ENCODE peak calls at places on chromosomes 5 and 9, in seven cellular contexts. J, N, F, T, I, O and P are unnamed samples.

GRCh38 chr9:101047848-101048402 is 19.4 kb downstream of the PLPPR1 start:
- DNase-seq in J (no peak), N (no peak), F (no peak), T (no peak), I (no peak), O (no peak), P (no peak)

GRCh38 chr9:117491491-117491890 is 76.6 kb upstream of the ASTN2 start:
- DNase-seq in J (no peak), N (no peak), F (no peak), T (no peak), I (no peak), O (peak), P (no peak)

GRCh38 chr9:136614967-136615623 is 47.6 kb upstream of the EGFL7 start:
- DNase-seq in J (peak), N (peak), F (no peak), T (no peak), I (no peak), O (peak), P (no peak)

GRCh38 chr5:139668064-139668880 is 20.1 kb downstream of the CXXC5 start:
- DNase-seq in J (peak), N (peak), F (peak), T (no peak), I (peak), O (peak), P (peak)

GRCh38 chr9:127137640-127138360 is 15.4 kb upstream of the ANGPTL2 start:
- DNase-seq in J (no peak), N (no peak), F (no peak), T (no peak), I (no peak), O (no peak), P (peak)

GRCh38 chr9:18346761-18347160 is 127.2 kb upstream of the ADAMTSL1 start:
- DNase-seq in J (no peak), N (no peak), F (no peak), T (no peak), I (no peak), O (no peak), P (no peak)

GRCh38 chr5:473344-474192 is 30.6 kb downstream of the EXOC3 start:
- DNase-seq in J (peak), N (no peak), F (peak), T (peak), I (peak), O (peak), P (peak)

GRCh38 chr5:1027631-1028441 is 19.2 kb downstream of the NKD2 start:
- DNase-seq in J (no peak), N (no peak), F (no peak), T (no peak), I (no peak), O (peak), P (no peak)

GRCh38 chr5:1343315-1343751 is 1.6 kb downstream of the CLPTM1L start:
- DNase-seq in J (no peak), N (peak), F (no peak), T (no peak), I (no peak), O (no peak), P (no peak)

GRCh38 chr5:176447538-176447981 is 625 bp upstream of the FAF2 start:
- DNase-seq in J (no peak), N (no peak), F (no peak), T (no peak), I (no peak), O (no peak), P (no peak)

GRCh38 chr5:143550985-143551630 is 147.6 kb upstream of the NR3C1 start:
- DNase-seq in J (no peak), N (no peak), F (no peak), T (no peak), I (no peak), O (no peak), P (no peak)

GRCh38 chr9:114401344-114401743 is 13.6 kb upstream of the AKNA start:
- DNase-seq in J (no peak), N (no peak), F (no peak), T (no peak), I (no peak), O (no peak), P (no peak)

GRCh38 chr5:148966937-148967336 is 95.9 kb downstream of the SH3TC2 start:
- DNase-seq in J (no peak), N (no peak), F (no peak), T (no peak), I (no peak), O (no peak), P (no peak)

GRCh38 chr5:60293518-60293917 is 400.0 kb upstream of the PDE4D start:
- DNase-seq in J (no peak), N (no peak), F (no peak), T (no peak), I (no peak), O (no peak), P (no peak)

GRCh38 chr5:15105799-15106393 is 234.3 kb upstream of the ANKH start:
- DNase-seq in J (peak), N (no peak), F (no peak), T (peak), I (no peak), O (peak), P (peak)

GRCh38 chr5:158485604-158486081 is 614.1 kb downstream of the EBF1 start:
- DNase-seq in J (no peak), N (no peak), F (no peak), T (no peak), I (no peak), O (no peak), P (no peak)

GRCh38 chr5:149725296-149725695 is 4.8 kb upstream of the PPARGC1B start:
- DNase-seq in J (no peak), N (no peak), F (no peak), T (no peak), I (no peak), O (no peak), P (no peak)

GRCh38 chr5:115811406-115811805 is 5.1 kb downstream of the CDO1 start:
- DNase-seq in J (no peak), N (no peak), F (no peak), T (no peak), I (no peak), O (no peak), P (no peak)

GRCh38 chr5:140647042-140647341 is 438 bp downstream of the NDUFA2 start:
- DNase-seq in J (no peak), N (no peak), F (no peak), T (no peak), I (no peak), O (no peak), P (no peak)

GRCh38 chr9:102185371-102185770 is 446.9 kb upstream of the GRIN3A start:
- DNase-seq in J (no peak), N (no peak), F (no peak), T (no peak), I (no peak), O (peak), P (peak)

GRCh38 chr5:158978061-158978745 is 121.5 kb downstream of the EBF1 start:
- DNase-seq in J (no peak), N (no peak), F (no peak), T (no peak), I (no peak), O (no peak), P (no peak)

GRCh38 chr9:20408513-20408912 is 213.8 kb downstream of the MLLT3 start:
- DNase-seq in J (peak), N (no peak), F (no peak), T (no peak), I (no peak), O (no peak), P (no peak)

GRCh38 chr9:122808141-122808540 is 8.2 kb downstream of the OR1K1 start:
- DNase-seq in J (no peak), N (no peak), F (no peak), T (no peak), I (no peak), O (no peak), P (no peak)

GRCh38 chr9:98046161-98046543 is 10.4 kb upstream of the NANS start:
- DNase-seq in J (no peak), N (no peak), F (no peak), T (no peak), I (no peak), O (no peak), P (no peak)

GRCh38 chr5:98635631-98636030 is 137.8 kb upstream of the RGMB start:
- DNase-seq in J (no peak), N (no peak), F (no peak), T (no peak), I (no peak), O (no peak), P (no peak)

GRCh38 chr5:60196382-60197113 is 303.0 kb upstream of the PDE4D start:
- DNase-seq in J (no peak), N (no peak), F (no peak), T (peak), I (no peak), O (no peak), P (peak)

GRCh38 chr9:83933804-83934203 is 12.6 kb upstream of the KIF27 start:
- DNase-seq in J (no peak), N (peak), F (no peak), T (no peak), I (no peak), O (no peak), P (peak)

GRCh38 chr9:108521063-108521462 is 334.7 kb downstream of the ACTL7B start:
- DNase-seq in J (no peak), N (no peak), F (no peak), T (no peak), I (no peak), O (no peak), P (no peak)

GRCh38 chr5:180799194-180799593 is 3.4 kb downstream of the MGAT1 start:
- DNase-seq in J (peak), N (no peak), F (no peak), T (peak), I (no peak), O (peak), P (no peak)

GRCh38 chr5:72624641-72625236 is 117.5 kb upstream of the ZNF366 start:
- DNase-seq in J (no peak), N (no peak), F (no peak), T (peak), I (no peak), O (no peak), P (no peak)

GRCh38 chr5:60677831-60678664 is 21.9 kb downstream of the DEPDC1B start:
- DNase-seq in J (peak), N (no peak), F (peak), T (no peak), I (no peak), O (no peak), P (no peak)

GRCh38 chr5:130189961-130190360 is 285.7 kb downstream of the CHSY3 start:
- DNase-seq in J (no peak), N (no peak), F (no peak), T (no peak), I (no peak), O (no peak), P (no peak)

GRCh38 chr9:70924905-70925547 is 196.4 kb downstream of the TRPM3 start:
- DNase-seq in J (peak), N (no peak), F (no peak), T (peak), I (no peak), O (peak), P (peak)

GRCh38 chr5:1364211-1364610 is 19.3 kb upstream of the CLPTM1L start:
- DNase-seq in J (no peak), N (no peak), F (no peak), T (no peak), I (no peak), O (no peak), P (no peak)

GRCh38 chr9:73824671-73825070 is 672.5 kb upstream of the RORB start:
- DNase-seq in J (peak), N (no peak), F (no peak), T (no peak), I (no peak), O (no peak), P (no peak)

GRCh38 chr5:88888291-88888690 is 5.3 kb upstream of the MEF2C start:
- DNase-seq in J (no peak), N (no peak), F (no peak), T (no peak), I (no peak), O (no peak), P (no peak)

GRCh38 chr5:132414634-132415377 is 45.3 kb downstream of the SLC22A5 start:
- DNase-seq in J (no peak), N (no peak), F (no peak), T (no peak), I (no peak), O (no peak), P (no peak)

GRCh38 chr9:101398335-101398929 is at the start of the genes MRPL50 and ZNF189:
- DNase-seq in J (peak), N (peak), F (peak), T (peak), I (peak), O (peak), P (peak)

DNA sequence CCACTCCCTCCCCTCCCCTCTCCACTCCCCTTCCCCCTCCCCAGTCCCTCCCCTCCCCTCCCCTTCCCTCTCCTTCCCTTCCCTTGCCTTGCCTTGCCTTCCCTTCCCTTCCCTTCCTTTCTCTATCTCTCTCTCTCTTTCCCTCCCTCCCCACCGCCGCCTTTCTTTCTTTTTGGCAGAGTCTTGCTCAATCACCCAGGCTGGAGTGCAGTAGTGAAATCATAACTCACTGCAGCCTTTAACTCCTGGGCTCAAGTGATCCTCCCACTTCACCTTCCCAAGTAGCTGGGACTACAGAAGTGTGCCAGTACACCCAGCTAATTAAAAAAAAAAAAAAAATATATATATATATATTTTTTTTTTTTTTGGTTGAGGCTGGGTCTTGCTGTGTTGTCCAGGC is 45.5 kb downstream of the IL31RA start:
- DNase-seq in J (no peak), N (no peak), F (no peak), T (no peak), I (no peak), O (no peak), P (no peak)
- H3K27ac ChIP-seq in J (no peak), N (no peak), F (no peak), T (no peak), I (no peak), O (no peak), P (no peak)

GRCh38 chr9:112754578-112754977 is 4.0 kb downstream of the SNX30 start:
- DNase-seq in J (no peak), N (no peak), F (peak), T (no peak), I (peak), O (no peak), P (no peak)

GRCh38 chr9:112750767-112751058 is 153 bp downstream of the SNX30 start:
- DNase-seq in J (no peak), N (no peak), F (no peak), T (no peak), I (no peak), O (no peak), P (no peak)

GRCh38 chr9:112751059-112751795 is 667 bp downstream of the SNX30 start:
- DNase-seq in J (peak), N (peak), F (peak), T (peak), I (peak), O (peak), P (peak)

GRCh38 chr9:112753725-112754124 is 3.2 kb downstream of the SNX30 start:
- DNase-seq in J (no peak), N (no peak), F (no peak), T (no peak), I (no peak), O (no peak), P (no peak)

DNA sequence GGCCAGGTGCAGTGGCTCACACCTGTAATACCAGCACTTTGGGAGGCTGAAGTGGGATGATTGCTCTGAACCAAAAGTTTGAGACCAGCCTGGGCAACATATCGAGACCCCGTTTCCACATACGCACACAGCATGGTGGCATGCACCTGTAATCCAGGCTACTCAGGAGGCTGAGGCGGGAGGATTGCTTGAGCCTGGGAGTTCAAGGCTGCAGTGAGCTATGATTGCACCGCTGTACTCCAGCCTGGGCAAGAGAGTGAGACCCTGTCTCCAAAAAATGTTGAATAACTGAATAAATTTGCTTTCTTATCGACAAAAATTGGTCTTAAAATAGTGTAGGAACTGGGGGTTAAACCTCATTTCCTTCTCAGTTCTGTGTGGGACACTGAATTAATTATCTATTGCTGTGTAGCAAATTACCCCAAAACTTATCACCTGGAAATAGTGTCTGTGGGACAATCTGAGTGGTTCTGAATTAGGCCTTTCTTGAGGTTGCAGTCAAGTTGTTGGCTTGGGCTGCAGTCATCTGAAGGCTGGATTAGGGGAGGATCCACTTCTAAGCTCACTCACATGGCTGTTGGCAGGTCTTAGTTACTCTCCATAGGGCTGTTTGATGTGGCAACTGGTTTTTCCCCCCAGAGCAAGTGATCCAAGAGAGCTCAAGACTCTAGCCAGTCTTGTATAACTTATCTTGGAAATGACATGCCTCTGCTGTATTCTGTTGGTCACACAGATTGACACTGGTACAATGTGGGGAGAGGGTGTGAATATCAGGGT is 2.0 kb downstream of the SNX30 start:
- DNase-seq in J (no peak), N (no peak), F (no peak), T (no peak), I (no peak), O (no peak), P (no peak)
- H3K27ac ChIP-seq in J (no peak), N (peak), F (no peak), T (peak), I (no peak), O (no peak), P (no peak)

GRCh38 chr5:66888613-66889012 is 292.4 kb downstream of the MAST4 start:
- DNase-seq in J (no peak), N (no peak), F (no peak), T (no peak), I (no peak), O (no peak), P (no peak)

GRCh38 chr5:66892715-66893114 is 296.5 kb downstream of the MAST4 start:
- DNase-seq in J (no peak), N (no peak), F (no peak), T (no peak), I (no peak), O (no peak), P (no peak)

GRCh38 chr5:66889524-66889923 is 293.3 kb downstream of the MAST4 start:
- DNase-seq in J (no peak), N (no peak), F (no peak), T (no peak), I (no peak), O (no peak), P (no peak)

GRCh38 chr5:66894480-66895240 is 298.5 kb downstream of the MAST4 start:
- DNase-seq in J (no peak), N (no peak), F (no peak), T (no peak), I (no peak), O (no peak), P (no peak)

GRCh38 chr5:66891184-66891925 is 295.2 kb downstream of the MAST4 start:
- DNase-seq in J (no peak), N (no peak), F (no peak), T (no peak), I (no peak), O (peak), P (no peak)
- H3K27ac ChIP-seq in J (no peak), N (peak), F (no peak), T (no peak), I (no peak), O (peak), P (no peak)

GRCh38 chr5:10355071-10355889 is 1.8 kb downstream of the MARCHF6 start:
- DNase-seq in J (no peak), N (no peak), F (peak), T (no peak), I (no peak), O (no peak), P (no peak)
- H3K27ac ChIP-seq in J (no peak), N (peak), F (peak), T (peak), I (peak), O (peak), P (no peak)

GRCh38 chr9:120438111-120438510 is 141.9 kb downstream of the CDK5RAP2 start:
- DNase-seq in J (no peak), N (no peak), F (peak), T (no peak), I (no peak), O (no peak), P (no peak)
- H3K27ac ChIP-seq in J (no peak), N (no peak), F (no peak), T (no peak), I (no peak), O (no peak), P (no peak)

DNA sequence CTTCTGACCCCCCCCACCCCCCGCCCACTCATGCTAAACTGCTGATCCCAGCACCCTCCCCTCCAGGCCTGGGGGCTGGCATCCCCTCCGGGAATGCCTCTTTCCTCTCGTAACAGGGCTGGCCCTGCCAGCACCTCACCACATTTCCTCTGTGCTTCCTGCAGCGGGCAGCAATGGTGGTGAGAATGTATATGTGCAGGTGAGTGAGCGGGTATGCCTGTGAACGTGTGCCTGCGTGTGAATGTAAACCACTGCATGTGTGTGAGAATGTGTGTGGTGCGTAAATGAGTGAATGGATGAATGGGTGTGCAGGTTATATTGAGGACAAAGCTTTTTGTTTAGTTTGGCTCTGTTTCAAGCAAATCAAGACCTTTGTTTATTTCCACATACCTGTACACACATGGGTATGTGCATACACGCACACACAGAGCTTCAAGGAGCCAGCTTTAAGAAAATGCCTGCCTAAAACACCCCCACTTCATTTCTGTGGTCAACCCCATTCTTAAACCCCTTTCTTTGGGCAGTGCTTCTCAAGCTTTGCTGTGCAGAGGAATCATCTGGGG is 95.7 kb upstream of the SHB start:
- DNase-seq in J (no peak), N (no peak), F (no peak), T (no peak), I (no peak), O (no peak), P (no peak)
- H3K27ac ChIP-seq in J (no peak), N (no peak), F (no peak), T (no peak), I (no peak), O (no peak), P (no peak)

GRCh38 chr5:123696948-123697347 is 185.0 kb downstream of the CSNK1G3 start:
- DNase-seq in J (no peak), N (no peak), F (no peak), T (peak), I (no peak), O (no peak), P (no peak)
- H3K27ac ChIP-seq in J (no peak), N (no peak), F (no peak), T (peak), I (no peak), O (no peak), P (no peak)

DNA sequence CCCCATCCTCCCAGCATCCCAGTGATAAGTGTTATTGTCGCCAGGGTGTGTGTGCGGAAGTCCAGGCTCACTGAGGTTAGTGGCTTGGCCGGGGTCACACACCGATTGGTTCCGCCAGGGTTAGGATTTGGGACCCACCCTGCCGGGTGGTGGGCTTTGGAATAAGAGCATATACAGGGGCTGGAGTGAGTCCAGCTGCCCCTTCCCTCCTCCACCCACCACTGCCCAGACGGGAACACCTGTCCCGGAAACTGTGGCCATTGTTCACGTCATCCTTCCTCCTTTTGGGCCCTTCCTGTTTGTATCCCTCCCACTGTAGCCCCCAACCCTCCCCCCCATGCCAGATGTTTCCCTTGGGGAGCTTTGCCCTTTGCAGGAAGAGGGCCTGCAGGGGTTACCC is 5.0 kb downstream of the N4BP3 start:
- DNase-seq in J (no peak), N (no peak), F (no peak), T (no peak), I (no peak), O (no peak), P (no peak)
- H3K27ac ChIP-seq in J (no peak), N (no peak), F (no peak), T (no peak), I (no peak), O (no peak), P (no peak)

GRCh38 chr9:36258170-36258988 is at the start of gene GNE:
- DNase-seq in J (peak), N (peak), F (peak), T (peak), I (peak), O (peak), P (peak)
- H3K27ac ChIP-seq in J (peak), N (peak), F (peak), T (peak), I (peak), O (peak), P (peak)